ENCODE peak calls at places on chromosomes 4 and X, in six cellular contexts. One of them, this sample, is unnamed.

GRCh38 chrX:119406739-119407138 is 7.6 kb downstream of the SLC25A43 start:
- DNase-seq in psoas muscle: no peak
- DNase-seq in body of pancreas: no peak
- DNase-seq in IMR-90: peak
- DNase-seq in fibroblast of lung: no peak
- DNase-seq in vagina: no peak
- DNase-seq in this sample: no peak

GRCh38 chrX:79153348-79153747 is 8.9 kb downstream of the GPR174 start:
- DNase-seq in body of pancreas: no peak
- DNase-seq in IMR-90: no peak
- DNase-seq in fibroblast of lung: no peak
- DNase-seq in psoas muscle: no peak
- DNase-seq in vagina: no peak
- DNase-seq in this sample: no peak

GRCh38 chrX:68299923-68300322 is 133.4 kb downstream of the OPHN1 start:
- DNase-seq in psoas muscle: no peak
- DNase-seq in IMR-90: peak
- DNase-seq in body of pancreas: no peak
- DNase-seq in fibroblast of lung: peak
- DNase-seq in vagina: no peak
- DNase-seq in this sample: no peak

GRCh38 chr4:34108456-34108855 is 2135.9 kb downstream of the ARAP2 start:
- DNase-seq in body of pancreas: no peak
- DNase-seq in IMR-90: peak
- DNase-seq in vagina: no peak
- DNase-seq in psoas muscle: no peak
- DNase-seq in fibroblast of lung: peak
- DNase-seq in this sample: no peak

GRCh38 chrX:48785525-48786214 is 720 bp upstream of the GATA1 start:
- DNase-seq in vagina: no peak
- DNase-seq in IMR-90: no peak
- DNase-seq in fibroblast of lung: no peak
- DNase-seq in psoas muscle: no peak
- DNase-seq in body of pancreas: no peak
- DNase-seq in this sample: no peak

GRCh38 chrX:102338162-102338561 is 91.2 kb downstream of the NXF2 start:
- DNase-seq in IMR-90: no peak
- DNase-seq in body of pancreas: no peak
- DNase-seq in vagina: peak
- DNase-seq in fibroblast of lung: no peak
- DNase-seq in psoas muscle: no peak
- DNase-seq in this sample: no peak

GRCh38 chr4:24914460-24914859 is 1.6 kb upstream of the CCDC149 start:
- DNase-seq in IMR-90: no peak
- DNase-seq in fibroblast of lung: no peak
- DNase-seq in vagina: no peak
- DNase-seq in psoas muscle: no peak
- DNase-seq in body of pancreas: no peak
- DNase-seq in this sample: no peak

GRCh38 chrX:71103110-71103983 is 3.2 kb downstream of the CXorf65 start:
- DNase-seq in vagina: no peak
- DNase-seq in fibroblast of lung: no peak
- DNase-seq in psoas muscle: peak
- DNase-seq in IMR-90: no peak
- DNase-seq in body of pancreas: no peak
- DNase-seq in this sample: no peak

GRCh38 chr4:66539745-66540144 is 869.5 kb upstream of the EPHA5 start:
- DNase-seq in IMR-90: no peak
- DNase-seq in psoas muscle: no peak
- DNase-seq in vagina: no peak
- DNase-seq in fibroblast of lung: no peak
- DNase-seq in body of pancreas: no peak
- DNase-seq in this sample: no peak

GRCh38 chrX:51866156-51866555 is 27.3 kb upstream of the MAGED1 start:
- DNase-seq in psoas muscle: no peak
- DNase-seq in fibroblast of lung: peak
- DNase-seq in IMR-90: peak
- DNase-seq in vagina: no peak
- DNase-seq in body of pancreas: no peak
- DNase-seq in this sample: no peak

DNA sequence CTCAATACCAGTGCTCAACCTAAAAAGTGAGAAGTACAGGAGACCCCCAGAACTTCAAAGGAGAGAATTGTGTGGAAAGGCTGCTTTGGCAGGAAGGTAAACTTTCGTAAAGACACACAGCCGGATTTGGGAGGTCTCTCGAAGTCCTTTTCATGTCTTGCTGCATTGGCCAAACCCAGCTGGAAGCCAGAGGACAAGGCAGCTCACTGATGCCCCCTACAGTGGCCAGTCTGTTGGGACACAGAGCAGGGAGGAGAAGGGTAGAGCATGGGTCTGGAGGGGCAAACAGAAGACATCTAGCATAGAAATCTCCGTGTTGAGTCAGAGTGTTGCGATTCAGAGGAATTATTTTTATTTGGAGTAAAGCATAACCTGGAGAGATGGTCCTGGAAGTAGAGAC is 198.9 kb downstream of the ANK2 start:
- DNase-seq in fibroblast of lung: no peak
- DNase-seq in vagina: no peak
- DNase-seq in IMR-90: no peak
- DNase-seq in body of pancreas: peak
- DNase-seq in psoas muscle: no peak
- DNase-seq in this sample: no peak
- TF ChIP-seq CTCF in fibroblast of lung: no peak
- TF ChIP-seq CTCF in vagina: no peak
- TF ChIP-seq CTCF in IMR-90: no peak
- TF ChIP-seq CTCF in body of pancreas: no peak
- TF ChIP-seq CTCF in psoas muscle: peak
- TF ChIP-seq CTCF in this sample: no peak

GRCh38 chr4:186699881-186700397 is 23.7 kb downstream of the FAT1 start:
- DNase-seq in vagina: no peak
- DNase-seq in IMR-90: no peak
- DNase-seq in psoas muscle: no peak
- DNase-seq in body of pancreas: no peak
- DNase-seq in fibroblast of lung: no peak
- DNase-seq in this sample: peak

GRCh38 chr4:186701788-186702187 is 21.9 kb downstream of the FAT1 start:
- DNase-seq in vagina: no peak
- DNase-seq in psoas muscle: no peak
- DNase-seq in IMR-90: no peak
- DNase-seq in fibroblast of lung: no peak
- DNase-seq in body of pancreas: no peak
- DNase-seq in this sample: no peak

GRCh38 chr4:186699298-186699697 is 24.4 kb downstream of the FAT1 start:
- DNase-seq in body of pancreas: peak
- DNase-seq in fibroblast of lung: peak
- DNase-seq in psoas muscle: no peak
- DNase-seq in IMR-90: peak
- DNase-seq in vagina: no peak
- DNase-seq in this sample: no peak

GRCh38 chr4:186701273-186701672 is 22.4 kb downstream of the FAT1 start:
- DNase-seq in IMR-90: peak
- DNase-seq in psoas muscle: peak
- DNase-seq in fibroblast of lung: peak
- DNase-seq in vagina: no peak
- DNase-seq in body of pancreas: peak
- DNase-seq in this sample: peak

DNA sequence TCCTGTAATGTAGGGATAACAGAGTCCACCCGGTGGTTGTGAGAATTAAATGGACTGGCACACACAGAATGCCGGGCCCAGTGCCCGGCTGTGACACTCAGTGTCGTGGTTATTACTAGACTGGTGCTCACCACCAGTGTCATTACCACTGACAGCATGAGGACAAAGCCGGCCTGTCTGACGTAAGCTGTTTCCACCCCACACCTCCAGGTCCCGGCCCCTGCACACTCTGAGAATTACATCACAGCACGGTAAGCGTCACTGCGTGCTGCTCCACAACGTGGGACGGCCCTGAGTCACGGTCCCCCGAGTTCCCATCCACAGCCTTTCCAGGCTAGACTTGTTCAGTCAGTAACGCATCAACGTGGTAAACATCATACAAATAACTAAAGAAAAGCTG is 22.9 kb downstream of the FAT1 start:
- DNase-seq in psoas muscle: peak
- DNase-seq in body of pancreas: no peak
- DNase-seq in fibroblast of lung: peak
- DNase-seq in vagina: no peak
- DNase-seq in IMR-90: peak
- DNase-seq in this sample: peak
- H3K4me3 ChIP-seq in psoas muscle: no peak
- H3K4me3 ChIP-seq in body of pancreas: no peak
- H3K4me3 ChIP-seq in fibroblast of lung: no peak
- H3K4me3 ChIP-seq in vagina: no peak
- H3K4me3 ChIP-seq in IMR-90: no peak
- H3K4me3 ChIP-seq in this sample: peak

GRCh38 chr4:83110970-83111369 is 3.6 kb downstream of the PLAC8 start:
- DNase-seq in vagina: no peak
- DNase-seq in psoas muscle: no peak
- DNase-seq in body of pancreas: no peak
- DNase-seq in fibroblast of lung: no peak
- DNase-seq in IMR-90: no peak
- DNase-seq in this sample: no peak
- H3K27ac ChIP-seq in vagina: no peak
- H3K27ac ChIP-seq in psoas muscle: no peak
- H3K27ac ChIP-seq in body of pancreas: no peak
- H3K27ac ChIP-seq in fibroblast of lung: no peak
- H3K27ac ChIP-seq in IMR-90: no peak
- H3K27ac ChIP-seq in this sample: no peak

GRCh38 chr4:112189754-112190153 is 41.8 kb upstream of the AP1AR start:
- DNase-seq in IMR-90: peak
- DNase-seq in vagina: no peak
- DNase-seq in fibroblast of lung: peak
- DNase-seq in psoas muscle: no peak
- DNase-seq in body of pancreas: no peak
- DNase-seq in this sample: no peak
- TF ChIP-seq CTCF in IMR-90: peak
- TF ChIP-seq CTCF in vagina: no peak
- TF ChIP-seq CTCF in fibroblast of lung: peak
- TF ChIP-seq CTCF in psoas muscle: no peak
- TF ChIP-seq CTCF in body of pancreas: no peak
- TF ChIP-seq CTCF in this sample: no peak